ENCODE peak calls at places on chromosomes 13 and 19, in seven cellular contexts. V is A549, I is adrenal gland, S is pancreas, Y is ascending aorta, H is tibial artery, R is heart right ventricle. G is an unnamed sample.

GRCh38 chr13:94056362-94056990 is 423.0 kb downstream of the DCT start:
- DNase-seq in V (no peak), I (no peak), S (no peak), Y (no peak), H (no peak), R (no peak), G (no peak)

GRCh38 chr13:106619688-106620555 is 52.0 kb upstream of the ARGLU1 start:
- DNase-seq in V (peak), I (no peak), S (no peak), Y (no peak), H (no peak), R (peak), G (peak)

GRCh38 chr13:44413095-44413494 is 39.5 kb downstream of the SERP2 start:
- DNase-seq in V (no peak), I (no peak), S (no peak), Y (no peak), H (no peak), R (no peak), G (peak)

GRCh38 chr19:28128341-28128740 is 1084.6 kb downstream of the UQCRFS1 start:
- DNase-seq in V (no peak), I (no peak), S (no peak), Y (no peak), H (no peak), R (no peak), G (no peak)

GRCh38 chr13:108113407-108113806 is 101.9 kb downstream of the LIG4 start:
- DNase-seq in V (no peak), I (no peak), S (no peak), Y (no peak), H (no peak), R (no peak), G (no peak)

GRCh38 chr19:50669319-50670101 is 20.3 kb downstream of the C19orf81 start:
- DNase-seq in V (peak), I (no peak), S (peak), Y (no peak), H (no peak), R (no peak), G (peak)

GRCh38 chr19:32570081-32570785 is 10.8 kb upstream of the PDCD5 start:
- DNase-seq in V (peak), I (peak), S (no peak), Y (no peak), H (no peak), R (peak), G (peak)

GRCh38 chr19:409006-409514 is at the start of gene C2CD4C:
- DNase-seq in V (no peak), I (peak), S (peak), Y (peak), H (peak), R (no peak), G (no peak)

GRCh38 chr13:76024151-76024550 is 388.0 kb downstream of the LMO7 start:
- DNase-seq in V (no peak), I (no peak), S (no peak), Y (no peak), H (no peak), R (no peak), G (no peak)

DNA sequence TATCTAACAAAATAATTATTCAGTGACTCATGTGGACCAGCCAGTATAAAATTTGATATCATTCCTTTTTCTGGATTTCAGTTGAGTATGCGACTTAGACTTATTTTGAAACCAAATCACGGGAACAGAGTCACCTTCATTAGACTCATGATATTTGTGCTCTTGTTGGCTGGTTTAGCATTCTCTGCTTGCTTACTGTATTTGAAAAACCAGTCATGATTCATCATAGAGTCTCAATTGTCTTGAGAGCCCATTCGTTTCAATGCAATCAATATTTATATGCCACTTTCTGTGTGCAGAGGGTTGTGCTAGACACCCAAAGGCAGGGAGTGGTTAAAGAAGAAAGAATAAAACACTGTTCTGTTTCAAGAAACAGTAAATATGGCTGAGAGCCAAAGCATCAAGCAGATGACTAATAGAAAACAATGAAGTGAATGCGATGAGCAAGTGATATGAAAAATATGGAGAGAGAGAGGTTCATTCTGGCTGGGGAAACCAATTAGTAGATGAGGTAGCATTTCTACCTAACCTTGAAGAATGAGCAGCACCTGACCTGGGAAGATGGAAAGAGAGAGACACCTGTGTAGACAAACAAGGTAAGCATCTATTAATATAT is 99.6 kb upstream of the MBNL2 start:
- DNase-seq in V (no peak), I (no peak), S (no peak), Y (no peak), H (no peak), R (no peak), G (peak)
- H3K4me3 ChIP-seq in V (peak), I (no peak), S (no peak), Y (no peak), H (no peak), R (no peak), G (no peak)

DNA sequence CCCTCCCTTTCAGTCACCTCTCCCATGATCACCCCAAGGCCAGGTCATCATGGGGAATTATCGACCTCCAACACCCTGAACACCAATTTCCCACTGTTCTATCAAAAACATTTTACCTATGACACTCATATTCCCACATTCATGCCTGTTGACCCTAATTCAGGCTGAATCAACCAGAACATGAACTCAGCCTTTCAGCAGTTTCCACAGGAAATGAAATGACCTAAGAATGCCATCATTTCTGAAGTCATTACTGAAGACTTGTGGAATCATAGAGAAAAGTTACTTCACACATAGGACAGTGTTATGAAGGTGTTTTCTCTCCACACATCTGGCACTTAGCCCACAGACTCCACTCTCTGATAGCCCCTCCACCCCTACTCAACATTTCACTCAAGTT is 29.9 kb upstream of the FAM124A start:
- DNase-seq in V (no peak), I (no peak), S (no peak), Y (no peak), H (no peak), R (no peak), G (peak)
- TF ChIP-seq CTCF in V (no peak), I (no peak), S (no peak), Y (no peak), H (no peak), R (no peak), G (no peak)

GRCh38 chr19:35907377-35907745 is 734 bp downstream of the TYROBP start:
- DNase-seq in V (no peak), I (no peak), S (no peak), Y (no peak), H (no peak), R (no peak), G (no peak)
- H3K4me3 ChIP-seq in V (no peak), I (no peak), S (peak), Y (no peak), H (peak), R (peak), G (no peak)

GRCh38 chr13:53405616-53406015 is 377.0 kb downstream of the OLFM4 start:
- DNase-seq in V (no peak), I (no peak), S (no peak), Y (no peak), H (no peak), R (no peak), G (no peak)
- TF ChIP-seq CTCF in V (no peak), I (no peak), S (no peak), Y (no peak), H (no peak), R (no peak), G (no peak)

DNA sequence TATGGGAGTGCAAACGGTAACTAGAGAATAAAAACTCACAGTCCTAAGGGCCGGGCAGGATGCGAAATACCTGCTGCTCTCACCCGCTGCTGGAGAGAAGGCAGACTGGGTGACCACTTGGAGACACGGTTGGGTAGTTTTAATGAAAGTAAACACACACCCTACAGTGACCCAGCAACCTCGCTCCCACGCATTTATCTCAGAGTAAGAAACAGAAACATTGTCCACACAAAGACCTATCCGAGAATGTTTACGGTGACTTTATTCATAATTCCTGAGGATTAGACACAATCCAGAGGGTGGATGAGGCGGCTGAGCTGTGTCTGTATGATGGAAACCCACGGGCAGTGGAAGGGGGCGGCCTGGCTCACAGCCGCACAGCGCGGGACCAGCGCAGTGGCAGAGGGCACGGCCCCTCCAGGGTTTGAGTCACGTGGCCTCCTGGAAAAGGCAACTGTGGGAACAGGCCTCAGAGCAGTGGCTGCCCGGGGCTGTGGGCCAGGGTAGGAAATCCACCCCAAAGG is 73.5 kb upstream of the C13orf46 start:
- DNase-seq in V (no peak), I (no peak), S (no peak), Y (no peak), H (no peak), R (no peak), G (no peak)
- H3K4me3 ChIP-seq in V (no peak), I (no peak), S (no peak), Y (no peak), H (no peak), R (no peak), G (no peak)

GRCh38 chr19:15612342-15612741 is 2.7 kb upstream of the CYP4F8 start:
- DNase-seq in V (no peak), I (no peak), S (no peak), Y (no peak), H (no peak), R (no peak), G (no peak)
- TF ChIP-seq CTCF in V (no peak), I (no peak), S (no peak), Y (no peak), H (no peak), R (no peak), G (no peak)

GRCh38 chr19:10611907-10612306 is 13.4 kb upstream of the SLC44A2 start:
- DNase-seq in V (no peak), I (no peak), S (no peak), Y (no peak), H (no peak), R (no peak), G (no peak)

GRCh38 chr19:10615429-10616023 is 9.8 kb upstream of the SLC44A2 start:
- DNase-seq in V (no peak), I (no peak), S (no peak), Y (no peak), H (no peak), R (no peak), G (no peak)

GRCh38 chr19:10617409-10618121 is 7.8 kb upstream of the SLC44A2 start:
- DNase-seq in V (no peak), I (no peak), S (no peak), Y (no peak), H (no peak), R (no peak), G (peak)

GRCh38 chr19:10612515-10613119 is 12.7 kb upstream of the SLC44A2 start:
- DNase-seq in V (no peak), I (peak), S (peak), Y (peak), H (peak), R (peak), G (peak)
- H3K4me3 ChIP-seq in V (no peak), I (no peak), S (peak), Y (no peak), H (peak), R (no peak), G (no peak)

DNA sequence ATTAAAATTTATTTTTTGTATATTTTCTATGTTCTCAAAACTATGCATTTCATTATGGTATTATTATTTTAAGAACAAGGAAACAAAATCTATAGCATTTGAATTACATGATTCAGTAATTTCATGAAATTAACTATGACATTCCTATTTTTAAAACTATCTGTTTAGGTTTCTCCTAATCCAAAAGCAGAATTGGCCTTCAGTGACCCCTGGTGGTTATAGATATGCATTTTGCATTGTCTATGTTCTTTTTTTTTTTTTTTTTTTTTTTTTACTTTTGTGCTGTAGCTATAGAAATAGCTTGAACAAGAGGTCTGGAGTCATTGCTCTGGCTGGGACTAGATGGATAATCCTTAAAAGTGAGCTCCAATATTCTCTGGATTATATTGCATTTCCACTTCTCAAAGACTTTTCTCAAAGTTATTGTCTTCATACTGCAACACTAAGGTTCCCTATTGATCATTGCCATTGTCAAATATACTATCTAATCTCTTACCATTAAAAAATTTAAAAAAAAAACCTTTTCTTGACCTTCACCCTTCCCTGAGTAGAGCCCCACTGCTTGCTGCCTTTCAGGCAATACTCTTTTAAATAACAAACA is 15.9 kb upstream of the DNAJC3 start:
- DNase-seq in V (peak), I (no peak), S (no peak), Y (no peak), H (no peak), R (no peak), G (peak)
- TF ChIP-seq CTCF in V (peak), I (peak), S (peak), Y (peak), H (no peak), R (peak), G (peak)

GRCh38 chr13:27625839-27626238 is 4.1 kb downstream of the POLR1D start:
- DNase-seq in V (no peak), I (no peak), S (no peak), Y (no peak), H (no peak), R (no peak), G (no peak)
- H3K4me3 ChIP-seq in V (no peak), I (no peak), S (no peak), Y (no peak), H (no peak), R (no peak), G (no peak)

G was measured in cardiac fibroblast.